ENCODE peak calls at places on chromosomes 1 and 21, in ten cellular contexts. W is lower lobe of right lung; X is epithelial cell of esophagus; Y is left ventricle myocardium inferior; V is CD8-positive, alpha-beta T cell; B is A549; Z is endothelial cell of umbilical vein; L is GM13976; Q is heart left ventricle; F is choroid plexus epithelial cell. M is an unnamed sample.

GRCh38 chr1:16164821-16165364 is 9.0 kb upstream of the EPHA2 start:
- DNase-seq in Q (no peak), Z (no peak), B (no peak), Y (no peak), L (no peak), V (no peak), F (no peak), W (no peak), X (no peak), M (peak)

GRCh38 chr1:223737342-223737741 is 25.0 kb downstream of the CAPN2 start:
- DNase-seq in Q (no peak), B (no peak), L (no peak), Z (no peak), V (no peak), X (no peak), Y (no peak), F (no peak), W (no peak), M (no peak)

GRCh38 chr1:30087465-30087864 is 635.9 kb downstream of the MATN1 start:
- DNase-seq in W (no peak), Y (no peak), L (no peak), X (no peak), Z (no peak), B (peak), F (peak), Q (no peak), V (no peak), M (peak)

GRCh38 chr1:5754079-5754431 is 238.2 kb downstream of the NPHP4 start:
- DNase-seq in Y (no peak), V (no peak), F (no peak), W (no peak), B (no peak), X (no peak), Q (no peak), Z (no peak), L (no peak), M (no peak)

GRCh38 chr21:32499249-32500055 is 85.9 kb downstream of the TCP10L start:
- DNase-seq in B (no peak), V (no peak), Q (peak), F (peak), Z (peak), W (no peak), X (no peak), L (no peak), Y (no peak), M (no peak)

GRCh38 chr21:31194510-31195293 is 149.4 kb downstream of the TIAM1 start:
- DNase-seq in Y (no peak), V (no peak), L (no peak), X (no peak), B (no peak), Z (no peak), Q (no peak), F (no peak), W (no peak), M (no peak)

GRCh38 chr1:50175711-50176562 is 67.2 kb downstream of the ELAVL4 start:
- DNase-seq in Q (no peak), F (no peak), Y (no peak), X (no peak), B (no peak), L (no peak), V (no peak), Z (no peak), W (no peak), M (no peak)

GRCh38 chr21:16330340-16331319 is 600.8 kb downstream of the USP25 start:
- DNase-seq in B (peak), W (no peak), L (peak), V (no peak), Q (peak), Z (peak), Y (no peak), F (peak), X (peak), M (peak)

GRCh38 chr21:24023936-24024335 is 1583.3 kb downstream of the MRPL39 start:
- DNase-seq in F (no peak), Q (no peak), W (no peak), Y (no peak), V (no peak), L (no peak), B (no peak), X (no peak), Z (peak), M (no peak)

GRCh38 chr1:166840309-166841302 is 1.3 kb downstream of the POGK start:
- DNase-seq in X (peak), W (no peak), Z (peak), L (no peak), F (peak), V (no peak), Y (no peak), B (no peak), Q (no peak), M (no peak)

GRCh38 chr1:116152950-116153691 is 41.9 kb downstream of the MAB21L3 start:
- DNase-seq in Q (no peak), Y (no peak), B (no peak), X (no peak), Z (no peak), L (no peak), W (no peak), V (no peak), F (no peak), M (no peak)

GRCh38 chr1:94644371-94644770 is 102.8 kb upstream of the F3 start:
- DNase-seq in V (no peak), Y (no peak), B (no peak), F (no peak), Q (no peak), X (no peak), Z (no peak), L (no peak), W (no peak), M (no peak)

GRCh38 chr21:40173833-40174232 is 306.6 kb downstream of the PCP4 start:
- DNase-seq in F (no peak), B (no peak), W (no peak), Q (no peak), Y (no peak), L (no peak), X (no peak), Z (no peak), V (no peak), M (no peak)

GRCh38 chr1:3023994-3024393 is 2.7 kb downstream of the ACTRT2 start:
- DNase-seq in Y (no peak), B (peak), F (no peak), X (no peak), Z (no peak), V (no peak), W (no peak), Q (no peak), L (no peak), M (no peak)

GRCh38 chr1:183002797-183003594 is 20.2 kb upstream of the LAMC1 start:
- DNase-seq in Z (peak), F (peak), Y (no peak), W (no peak), B (no peak), X (peak), V (no peak), Q (peak), L (no peak), M (no peak)

GRCh38 chr1:42439940-42440339 is 15.9 kb downstream of the ZMYND12 start:
- DNase-seq in Q (no peak), Z (peak), V (no peak), F (peak), X (peak), L (no peak), B (peak), Y (no peak), W (no peak), M (no peak)

GRCh38 chr1:208048904-208049303 is 138.0 kb upstream of the CD34 start:
- DNase-seq in V (no peak), F (no peak), B (no peak), Z (no peak), W (no peak), Q (no peak), L (no peak), X (peak), Y (no peak), M (no peak)

GRCh38 chr1:7387053-7387861 is 383.8 kb upstream of the VAMP3 start:
- DNase-seq in B (no peak), L (no peak), Y (peak), W (no peak), F (no peak), Q (no peak), Z (no peak), X (peak), V (no peak), M (no peak)

GRCh38 chr1:28470146-28470545 is 35.7 kb upstream of the RCC1 start:
- DNase-seq in W (no peak), V (no peak), Y (no peak), Q (no peak), X (peak), Z (no peak), B (no peak), F (peak), L (no peak), M (no peak)

GRCh38 chr1:164611754-164612642 is 53.0 kb downstream of the PBX1 start:
- DNase-seq in W (no peak), L (no peak), Y (no peak), X (peak), B (peak), Q (no peak), F (peak), Z (peak), V (no peak), M (peak)

DNA sequence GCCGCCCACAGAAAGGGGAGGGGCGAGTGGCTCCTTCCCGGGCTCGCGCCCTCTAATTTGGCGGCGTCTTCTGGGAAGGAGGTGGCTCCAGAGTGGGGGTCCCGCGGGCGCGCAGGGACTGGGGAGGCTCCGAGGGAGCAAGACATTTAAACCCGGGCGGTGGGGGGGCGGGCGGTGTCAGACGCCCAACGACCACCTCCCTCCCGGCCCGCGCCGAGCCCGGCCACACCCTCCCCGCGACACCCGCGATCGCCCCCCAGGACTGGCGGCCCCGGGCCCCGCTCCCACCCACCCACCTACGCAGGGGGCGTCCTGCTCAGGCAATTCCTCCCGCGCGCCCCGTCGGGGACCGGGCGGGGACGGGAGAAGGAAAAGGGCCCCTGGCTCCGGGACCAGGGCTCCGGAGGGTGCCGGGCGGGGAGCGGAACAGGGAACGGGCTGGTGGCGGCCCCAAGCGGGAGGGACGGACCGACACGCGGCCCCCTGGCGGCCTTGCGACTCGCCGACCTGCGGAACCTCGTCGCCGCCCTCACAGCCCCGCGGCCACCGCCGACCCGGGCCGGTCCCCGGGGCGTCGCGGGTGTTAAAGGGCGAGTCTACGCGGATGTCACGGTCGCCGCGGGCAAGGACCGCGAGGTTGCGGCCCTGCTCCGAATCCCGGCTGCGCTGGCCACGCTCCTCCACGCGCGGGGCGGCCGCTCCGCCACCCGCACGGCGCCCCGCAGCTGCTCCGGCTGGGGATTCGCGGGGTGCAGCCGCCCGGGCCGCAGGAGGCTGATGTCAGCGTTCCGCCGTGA is 94.0 kb upstream of the FMN2 start:
- DNase-seq in Y (no peak), V (no peak), W (no peak), B (peak), Z (no peak), Q (no peak), L (no peak), F (no peak), X (no peak), M (peak)
- TF ChIP-seq CTCF in Y (no peak), V (no peak), W (no peak), B (peak), Z (no peak), Q (no peak), L (no peak), F (no peak), X (no peak), M (peak)

GRCh38 chr1:212699839-212700596 is at the start of gene BATF3:
- DNase-seq in Y (peak), F (no peak), Z (no peak), Q (peak), V (peak), X (no peak), B (peak), L (peak), W (peak), M (peak)

GRCh38 chr1:212700892-212701819 is 1.5 kb upstream of the BATF3 start:
- DNase-seq in B (peak), F (peak), Z (peak), L (no peak), X (peak), Y (peak), W (peak), V (no peak), Q (peak), M (peak)

GRCh38 chr1:212702672-212703071 is 3.0 kb upstream of the BATF3 start:
- DNase-seq in Z (no peak), X (no peak), L (no peak), Y (no peak), B (no peak), V (no peak), W (no peak), Q (no peak), F (no peak), M (no peak)

GRCh38 chr1:212700597-212700891 is 904 bp upstream of the BATF3 start:
- DNase-seq in B (no peak), W (no peak), Z (no peak), Q (no peak), Y (no peak), X (no peak), L (no peak), F (no peak), V (no peak), M (no peak)

GRCh38 chr1:212701910-212702309 is 2.3 kb upstream of the BATF3 start:
- DNase-seq in W (no peak), L (no peak), B (peak), Y (no peak), V (no peak), Q (no peak), X (no peak), F (no peak), Z (no peak), M (peak)
- TF ChIP-seq CTCF in W (no peak), L (no peak), B (no peak), Y (no peak), V (no peak), Q (no peak), X (peak), F (peak), Z (no peak), M (no peak)

GRCh38 chr1:24893431-24893830 is 36.6 kb downstream of the RUNX3 start:
- DNase-seq in X (no peak), L (no peak), Y (no peak), Z (no peak), F (no peak), V (no peak), B (no peak), W (peak), Q (no peak), M (no peak)
- TF ChIP-seq CTCF in X (no peak), L (no peak), Y (no peak), Z (no peak), F (no peak), V (no peak), B (no peak), W (no peak), Q (no peak), M (no peak)

DNA sequence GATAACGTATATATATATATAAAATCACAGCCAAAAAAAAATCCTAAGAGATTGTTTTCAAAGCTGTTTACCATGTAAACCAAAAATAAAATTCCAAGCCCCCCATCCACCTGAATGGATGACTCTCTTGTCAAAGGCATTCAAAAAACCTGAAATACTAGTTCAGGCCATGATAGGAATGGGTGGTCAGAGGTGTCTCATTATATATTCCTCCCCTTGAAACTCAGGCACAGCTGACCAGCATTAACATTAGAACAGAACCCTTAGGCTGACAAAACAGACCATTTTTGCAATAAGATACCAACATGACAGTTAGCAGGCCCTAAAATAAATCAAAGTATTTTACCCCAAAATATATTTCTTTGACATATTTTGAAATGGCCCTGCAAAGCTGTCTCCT is 122.5 kb downstream of the DNM3 start:
- DNase-seq in F (no peak), V (no peak), W (no peak), Y (no peak), Z (no peak), L (no peak), Q (no peak), B (no peak), X (no peak), M (no peak)
- TF ChIP-seq CTCF in F (no peak), V (no peak), W (no peak), Y (no peak), Z (no peak), L (no peak), Q (no peak), B (no peak), X (no peak), M (no peak)